ENCODE peak calls at places on chromosomes 12 and 14, in nine cellular contexts. X is ovary; T is fibroblast of mammary gland; A is mucosa of descending colon; R is MM.1S; D is CD4-positive, CD25-positive, alpha-beta regulatory T cell; L is fibroblast of lung; W is WERI-Rb-1; B is right cardiac atrium. S is an unnamed sample.

GRCh38 chr12:56900583-56900982 is 33.6 kb downstream of the SDR9C7 start:
- DNase-seq in D (no peak), A (no peak), W (no peak), T (peak; percentile 46), R (no peak), B (no peak), L (no peak), X (no peak), S (no peak)

GRCh38 chr14:39267592-39268112 is 33.9 kb downstream of the MIA2 start:
- DNase-seq in L (no peak), W (no peak), R (peak; percentile 47), A (no peak), T (peak; percentile 24), X (no peak), B (no peak), D (no peak), S (peak; percentile 28)

GRCh38 chr12:130703733-130704375 is 12.2 kb downstream of the RIMBP2 start:
- DNase-seq in D (no peak), L (no peak), R (no peak), W (peak; percentile 7), B (no peak), T (no peak), A (no peak), X (no peak), S (no peak)

GRCh38 chr12:124397807-124398577 is 103.1 kb downstream of the RFLNA start:
- DNase-seq in B (no peak), A (peak; percentile 76), W (no peak), D (no peak), T (peak; percentile 65), R (no peak), L (no peak), X (peak; percentile 71), S (no peak)

GRCh38 chr12:31226639-31227038 is 99.3 kb downstream of the SINHCAF start:
- DNase-seq in D (no peak), L (no peak), A (no peak), X (no peak), R (no peak), B (peak; percentile 58), W (peak; percentile 63), T (no peak), S (no peak)

GRCh38 chr12:130470969-130471368 is 133.3 kb downstream of the PIWIL1 start:
- DNase-seq in W (no peak), T (no peak), B (peak; percentile 9), A (no peak), L (no peak), D (no peak), R (no peak), X (no peak), S (no peak)

GRCh38 chr12:121038861-121039654 is at the start of gene OASL:
- DNase-seq in T (peak; percentile 89), R (peak; percentile 36), B (no peak), A (peak; percentile 76), L (peak; percentile 25), W (no peak), X (no peak), D (peak; percentile 68), S (no peak)

GRCh38 chr12:27981874-27982273 is 9.3 kb upstream of the PTHLH start:
- DNase-seq in W (no peak), X (no peak), L (peak; percentile 81), A (no peak), T (peak; percentile 51), R (no peak), B (no peak), D (no peak), S (peak; percentile 24)

GRCh38 chr14:33676135-33676566 is 274.7 kb downstream of the EGLN3 start:
- DNase-seq in X (no peak), A (peak; percentile 5), B (peak; percentile 69), T (peak; percentile 57), D (no peak), W (peak; percentile 84), R (peak; percentile 56), L (peak; percentile 70), S (peak; percentile 70)

GRCh38 chr14:89428163-89428523 is 11.1 kb upstream of the FOXN3 start:
- DNase-seq in D (no peak), B (no peak), W (no peak), A (no peak), R (no peak), X (no peak), L (no peak), T (no peak), S (no peak)
- H3K4me3 ChIP-seq in D (no peak overlapping the region), B (no peak overlapping the region), W (no peak overlapping the region), A (no peak overlapping the region), R (no peak overlapping the region), X (no peak overlapping the region), L (no peak overlapping the region), T (no peak overlapping the region), S (no peak overlapping the region)

DNA sequence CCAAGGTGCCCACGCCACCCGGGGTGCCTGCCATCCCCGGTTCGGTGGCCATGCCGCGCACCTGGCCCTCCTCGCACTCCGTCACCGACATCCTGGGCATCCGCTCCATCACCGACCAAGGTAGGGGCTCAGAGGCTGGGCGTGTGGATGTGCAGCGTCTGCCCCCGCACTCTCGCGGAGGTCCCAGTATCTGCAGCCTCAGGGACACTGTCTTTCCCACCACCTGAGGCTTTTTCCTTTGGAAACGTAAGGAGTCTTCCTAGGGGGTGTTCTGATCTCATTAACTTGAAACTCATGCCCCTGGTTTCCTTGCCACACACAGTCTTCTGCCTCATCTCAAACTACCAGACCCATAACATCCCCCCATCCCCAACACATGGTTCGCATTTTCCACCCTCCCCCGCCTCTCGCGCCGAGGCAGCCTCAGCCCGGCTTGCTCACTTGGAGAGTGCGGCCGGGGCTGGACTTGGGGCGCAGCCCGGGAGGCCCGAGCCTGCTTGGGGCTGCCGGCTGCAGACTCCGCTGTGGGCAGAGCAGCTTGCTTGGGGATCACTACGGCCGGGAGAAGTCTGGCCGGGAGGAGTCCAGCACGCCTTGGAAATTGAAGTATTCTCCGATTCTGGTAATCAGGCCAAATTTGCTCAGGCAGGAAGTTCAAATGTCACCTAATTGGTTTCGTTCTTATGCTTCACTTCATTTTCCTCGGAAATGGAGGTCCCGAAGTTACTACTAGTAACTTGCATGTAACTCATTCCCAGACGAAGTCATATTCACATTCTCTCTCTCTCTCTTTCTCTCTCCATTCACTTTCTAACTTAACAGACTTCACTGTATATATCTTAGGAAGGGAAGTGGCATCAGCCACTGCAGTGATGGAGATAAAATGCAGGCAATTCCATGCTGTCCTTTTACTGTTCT is 2.0 kb downstream of the PAX9 start:
- DNase-seq in R (no peak), W (no peak), T (peak; percentile 5), D (no peak), X (no peak), A (no peak), L (peak; percentile 21), B (no peak), S (no peak)
- H3K4me3 ChIP-seq in R (no peak overlapping the region), W (no peak overlapping the region), T (no peak overlapping the region), D (no peak overlapping the region), X (no peak overlapping the region), A (no peak overlapping the region), L (no peak overlapping the region), B (peak overlapping the region; percentile 1), S (peak overlapping the region; percentile 47)

GRCh38 chr12:87981495-87981894 is 47.7 kb downstream of the C12orf50 start:
- DNase-seq in D (no peak), W (no peak), R (no peak), T (peak; percentile 69), A (no peak), X (no peak), B (no peak), L (peak; percentile 85), S (no peak)
- H3K4me3 ChIP-seq in D (no peak overlapping the region), W (no peak overlapping the region), R (no peak overlapping the region), T (no peak overlapping the region), A (no peak overlapping the region), X (no peak overlapping the region), B (no peak overlapping the region), L (no peak overlapping the region), S (no peak overlapping the region)

GRCh38 chr12:93135286-93136239 is 206.5 kb upstream of the EEA1 start:
- DNase-seq in L (peak; percentile 20), D (no peak), R (peak; percentile 57), W (no peak), X (no peak), A (no peak), T (peak; percentile 57), B (no peak), S (peak; percentile 73)
- H3K4me3 ChIP-seq in L (no peak overlapping the region), D (no peak overlapping the region), R (no peak overlapping the region), W (no peak overlapping the region), X (no peak overlapping the region), A (no peak overlapping the region), T (no peak overlapping the region), B (no peak overlapping the region), S (no peak overlapping the region)